ENCODE peak calls at places on chromosomes 11 and 22, in seven cellular contexts. I is sigmoid colon, J is EL, P is mucosa of descending colon, B is renal cortical epithelial cell, Z is Ammon's horn, C is fibroblast of lung. S is an unnamed sample.

GRCh38 chr22:26669060-26669481 is 11.7 kb downstream of the MIAT start:
- DNase-seq in I (no peak), J (peak; percentile 67), P (no peak), B (no peak), Z (no peak), C (peak; percentile 49), S (peak; percentile 54)

GRCh38 chr22:38706101-38706884 is 549 bp downstream of the GTPBP1 start:
- DNase-seq in I (peak; percentile 78), J (peak; percentile 37), P (peak; percentile 78), B (no peak), Z (peak; percentile 49), C (peak; percentile 45), S (peak; percentile 28)

GRCh38 chr22:24026733-24027132 is 15.6 kb downstream of the CABIN1 start:
- DNase-seq in I (no peak), J (no peak), P (no peak), B (no peak), Z (no peak), C (no peak), S (no peak)

GRCh38 chr22:25494774-25495173 is 69.7 kb upstream of the GRK3 start:
- DNase-seq in I (no peak), J (no peak), P (no peak), B (no peak), Z (no peak), C (no peak), S (peak; percentile 56)

GRCh38 chr11:72606362-72607100 is 67.7 kb downstream of the PDE2A start:
- DNase-seq in I (no peak), J (no peak), P (no peak), B (no peak), Z (no peak), C (no peak), S (no peak)

GRCh38 chr22:27424319-27424718 is 377.2 kb downstream of the MN1 start:
- DNase-seq in I (no peak), J (peak; percentile 10), P (no peak), B (no peak), Z (no peak), C (no peak), S (no peak)

GRCh38 chr22:32000171-32000570 is 42.9 kb upstream of the SLC5A1 start:
- DNase-seq in I (no peak), J (no peak), P (no peak), B (no peak), Z (no peak), C (no peak), S (no peak)

GRCh38 chr11:46719048-46719542 is at the start of gene F2:
- DNase-seq in I (no peak), J (no peak), P (no peak), B (peak; percentile 74), Z (no peak), C (no peak), S (no peak)

GRCh38 chr11:126265801-126266200 is 2.9 kb downstream of the SRPRA start:
- DNase-seq in I (no peak), J (peak; percentile 11), P (no peak), B (no peak), Z (no peak), C (peak; percentile 9), S (peak; percentile 40)

GRCh38 chr11:32432565-32433248 is 2.6 kb downstream of the WT1 start:
- DNase-seq in I (no peak), J (no peak), P (no peak), B (no peak), Z (no peak), C (no peak), S (no peak)

GRCh38 chr11:80297808-80298460 is 857.1 kb upstream of the TENM4 start:
- DNase-seq in I (no peak), J (peak; percentile 3), P (no peak), B (peak; percentile 86), Z (no peak), C (peak; percentile 90), S (no peak)

GRCh38 chr11:130042093-130042591 is 27.6 kb upstream of the APLP2 start:
- DNase-seq in I (no peak), J (peak; percentile 86), P (no peak), B (peak; percentile 95), Z (no peak), C (peak; percentile 87), S (no peak)

GRCh38 chr22:50035976-50036375 is 22.1 kb downstream of the TTLL8 start:
- DNase-seq in I (peak; percentile 59), J (no peak), P (no peak), B (no peak), Z (no peak), C (no peak), S (no peak)

GRCh38 chr11:126474888-126475626 is 119.6 kb downstream of the ST3GAL4 start:
- DNase-seq in I (no peak), J (no peak), P (peak; percentile 32), B (no peak), Z (no peak), C (no peak), S (no peak)

GRCh38 chr22:45475063-45475747 is 27.5 kb upstream of the FBLN1 start:
- DNase-seq in I (no peak), J (no peak), P (no peak), B (no peak), Z (no peak), C (peak; percentile 58), S (no peak)

GRCh38 chr22:17692841-17693240 is 54.3 kb downstream of the BCL2L13 start:
- DNase-seq in I (no peak), J (no peak), P (no peak), B (no peak), Z (no peak), C (no peak), S (no peak)

GRCh38 chr11:103091441-103091809 is 535 bp downstream of the DCUN1D5 start:
- DNase-seq in I (peak; percentile 74), J (peak; percentile 49), P (peak; percentile 70), B (peak; percentile 19), Z (peak; percentile 37), C (peak; percentile 27), S (peak; percentile 82)

GRCh38 chr22:50074056-50074455 is 11.2 kb downstream of the MLC1 start:
- DNase-seq in I (no peak), J (no peak), P (no peak), B (no peak), Z (no peak), C (no peak), S (no peak)